ENCODE peak calls at places on chromosome X, in eight cellular contexts. D is naive thymus-derived CD8-positive, alpha-beta T cell; O is HepG2; Q is HFF-Myc; F is head of caudate nucleus; J is iPS-NIHi11; M is H4; A is kidney glomerular epithelial cell. K is an unnamed sample.
A peak's percentile ranks its signal among the peaks of the same experiment; 100 is the strongest.

GRCh38 chrX:21770631-21771321 is 12.9 kb upstream of the SMPX start:
- DNase-seq in O (peak; percentile 58), J (no peak), F (no peak), M (peak; percentile 88), A (no peak), D (no peak), Q (no peak), K (peak; percentile 13)

GRCh38 chrX:47241201-47242011 is 8.6 kb downstream of the USP11 start:
- DNase-seq in Q (no peak), D (no peak), A (no peak), M (no peak), F (no peak), O (no peak), J (no peak), K (no peak)

GRCh38 chrX:151753313-151754041 is 18.9 kb downstream of the CNGA2 start:
- DNase-seq in A (no peak), J (peak; percentile 73), Q (no peak), O (peak; percentile 13), D (no peak), M (peak; percentile 60), F (peak; percentile 49), K (peak; percentile 74)

GRCh38 chrX:154401918-154402621 is 3.9 kb downstream of the RPL10 start:
- DNase-seq in F (no peak), M (no peak), D (no peak), O (no peak), A (no peak), Q (no peak), J (no peak), K (no peak)

GRCh38 chrX:103356897-103357296 is 591 bp downstream of the TCEAL9 start:
- DNase-seq in D (no peak), M (no peak), J (peak; percentile 14), Q (no peak), F (peak; percentile 15), A (no peak), O (no peak), K (peak; percentile 40)

GRCh38 chrX:48992341-48992740 is 9.7 kb downstream of the GRIPAP1 start:
- DNase-seq in J (no peak), M (no peak), D (no peak), Q (no peak), A (no peak), O (no peak), F (no peak), K (no peak)

GRCh38 chrX:103464071-103464773 is 55.1 kb downstream of the RAB40A start:
- DNase-seq in F (peak; percentile 14), A (peak; percentile 4), M (peak; percentile 9), Q (no peak), D (peak; percentile 34), O (peak; percentile 10), J (peak; percentile 40), K (peak; percentile 67)

GRCh38 chrX:115268421-115268820 is 21.1 kb upstream of the LUZP4 start:
- DNase-seq in M (no peak), Q (no peak), A (no peak), J (peak; percentile 15), D (no peak), F (no peak), O (no peak), K (peak; percentile 57)

GRCh38 chrX:118346258-118347094 is 570 bp downstream of the WDR44 start:
- DNase-seq in O (peak; percentile 7), A (no peak), Q (no peak), J (peak; percentile 19), D (no peak), M (peak; percentile 12), F (peak; percentile 41), K (peak; percentile 36)

GRCh38 chrX:102835504-102836146 is 101.4 kb upstream of the RAB40AL start:
- DNase-seq in M (no peak), D (no peak), A (no peak), O (peak; percentile 1), J (peak; percentile 7), Q (no peak), F (peak; percentile 22), K (peak; percentile 48)

GRCh38 chrX:13498220-13498619 is 71.2 kb upstream of the EGFL6 start:
- DNase-seq in Q (no peak), O (no peak), D (no peak), A (no peak), F (no peak), J (no peak), M (no peak), K (no peak)

GRCh38 chrX:20863649-20864048 is 510.6 kb upstream of the CNKSR2 start:
- DNase-seq in Q (no peak), O (no peak), D (no peak), J (no peak), F (no peak), M (no peak), A (no peak), K (no peak)

GRCh38 chrX:55056820-55057690 is 17.8 kb upstream of the PAGE2B start:
- DNase-seq in O (no peak), M (no peak), J (no peak), F (no peak), A (peak; percentile 9), D (peak; percentile 32), Q (no peak), K (no peak)

GRCh38 chrX:67780694-67781109 is 236.9 kb downstream of the AR start:
- DNase-seq in J (no peak), Q (peak; percentile 89), O (no peak), F (peak; percentile 28), A (peak; percentile 12), M (peak; percentile 98), D (no peak), K (no peak)

GRCh38 chrX:46865281-46865680 is 28.4 kb downstream of the RP2 start:
- DNase-seq in Q (peak; percentile 20), O (peak; percentile 0), D (no peak), A (peak; percentile 1), M (peak; percentile 23), J (no peak), F (no peak), K (no peak)

GRCh38 chrX:3204606-3205005 is 141.8 kb downstream of the MXRA5 start:
- DNase-seq in A (no peak), O (no peak), D (no peak), F (no peak), M (no peak), Q (no peak), J (no peak), K (no peak)

GRCh38 chrX:39633293-39633692 is 464.5 kb downstream of the BCOR start:
- DNase-seq in F (no peak), M (peak; percentile 81), D (no peak), O (no peak), J (no peak), A (no peak), Q (no peak), K (no peak)

K was measured in GM23338.